ENCODE peak calls at places on chromosomes 1 and 21, in nine cellular contexts. O is stimulated activated CD8-positive, alpha-beta memory T cell treated with anti-CD3 and anti-CD28 coated beads, Interleukin-7, amount 100 ng/mL, for 1 hour; X is left ventricle myocardium inferior; G is cardiac fibroblast; E is tibial artery; I is GM04503; H is activated CD4-positive, CD25-positive, alpha-beta regulatory T cell; B is activated T-helper 9 cell treated with anti-CD3 and anti-CD28 coated beads, Interleukin-2, amount 50 U/mL, for 16 hours; S is mucosa of descending colon. D is an unnamed sample.

GRCh38 chr1:240029418-240029817 is 62.3 kb upstream of the FMN2 start:
- DNase-seq in E (no peak), X (no peak), H (no peak), O (no peak), G (no peak), S (no peak), B (no peak), I (no peak), D (no peak)

GRCh38 chr1:6310116-6310848 is 49.4 kb upstream of the GPR153 start:
- DNase-seq in B (no peak), I (no peak), S (no peak), G (no peak), O (no peak), E (no peak), X (no peak), H (no peak), D (no peak)

GRCh38 chr1:235006132-235006721 is 122.4 kb downstream of the TOMM20 start:
- DNase-seq in E (no peak), X (no peak), S (no peak), H (no peak), O (no peak), G (no peak), B (no peak), I (no peak), D (no peak)

GRCh38 chr1:167687919-167688519 is 33.8 kb upstream of the MPZL1 start:
- DNase-seq in S (no peak), O (peak; percentile 73), G (peak; percentile 88), X (no peak), E (no peak), I (peak; percentile 19), H (peak; percentile 57), B (peak; percentile 58), D (peak; percentile 71)

GRCh38 chr1:59827055-59827643 is 12.4 kb downstream of the HOOK1 start:
- DNase-seq in I (no peak), S (no peak), H (no peak), G (no peak), B (no peak), O (no peak), E (no peak), X (no peak), D (no peak)

GRCh38 chr1:170664283-170664827 is 424 bp downstream of the PRRX1 start:
- DNase-seq in G (no peak), O (no peak), B (no peak), E (peak; percentile 74), X (peak; percentile 34), S (no peak), H (no peak), I (no peak), D (peak; percentile 48)

GRCh38 chr1:225532240-225532944 is 104.6 kb upstream of the LBR start:
- DNase-seq in E (no peak), B (no peak), O (no peak), X (no peak), G (no peak), S (no peak), I (no peak), H (no peak), D (no peak)

GRCh38 chr1:229076217-229076616 is 194.7 kb upstream of the RAB4A start:
- DNase-seq in H (no peak), S (no peak), G (peak; percentile 31), E (no peak), X (no peak), O (no peak), I (no peak), B (no peak), D (no peak)

GRCh38 chr21:37983336-37984095 is 67.3 kb upstream of the KCNJ6 start:
- DNase-seq in E (no peak), B (no peak), H (no peak), S (no peak), I (no peak), X (no peak), O (no peak), G (no peak), D (no peak)

GRCh38 chr1:119159096-119159495 is 18.6 kb upstream of the WARS2 start:
- DNase-seq in X (no peak), H (no peak), O (no peak), E (no peak), G (peak; percentile 80), I (peak; percentile 91), S (no peak), B (no peak), D (no peak)

GRCh38 chr1:25146382-25146855 is 85.9 kb downstream of the SYF2 start:
- DNase-seq in B (no peak), O (no peak), E (no peak), G (no peak), X (no peak), H (no peak), S (no peak), I (no peak), D (peak; percentile 75)

GRCh38 chr1:19047373-19047772 is 90.9 kb upstream of the IFFO2 start:
- DNase-seq in X (peak; percentile 6), E (no peak), H (no peak), S (peak; percentile 31), G (no peak), O (no peak), B (no peak), I (no peak), D (no peak)

GRCh38 chr1:14027099-14027498 is 327.1 kb downstream of the PRDM2 start:
- DNase-seq in B (no peak), S (no peak), O (no peak), I (no peak), E (no peak), X (no peak), G (no peak), H (no peak), D (no peak)

GRCh38 chr1:216215169-216215568 is 208.1 kb downstream of the USH2A start:
- DNase-seq in I (no peak), O (no peak), B (no peak), S (no peak), G (no peak), E (no peak), H (no peak), X (no peak), D (no peak)

GRCh38 chr1:182990413-182991144 is 32.6 kb upstream of the LAMC1 start:
- DNase-seq in E (no peak), O (no peak), G (peak; percentile 47), B (no peak), H (no peak), I (no peak), S (no peak), X (no peak), D (no peak)